ENCODE peak calls at places on chromosomes 13 and 19, in five cellular contexts. I is H9, B is IMR-90, Y is neuronal stem cell, H is mesendoderm. S is an unnamed sample.

GRCh38 chr19:55014714-55015113 is 23.4 kb downstream of the GP6 start:
- DNase-seq in I (no peak), B (no peak), Y (no peak), H (no peak), S (no peak)

GRCh38 chr19:3516675-3517207 is 10.6 kb downstream of the FZR1 start:
- DNase-seq in I (no peak), B (no peak), Y (no peak), H (no peak), S (no peak)

GRCh38 chr19:13019330-13019729 is 24.1 kb downstream of the NFIX start:
- DNase-seq in I (no peak), B (no peak), Y (no peak), H (no peak), S (no peak)

GRCh38 chr19:6064016-6064702 is 46.1 kb downstream of the RFX2 start:
- DNase-seq in I (no peak), B (no peak), Y (no peak), H (peak; percentile 83), S (peak; percentile 77)

GRCh38 chr13:43230989-43231388 is 207.6 kb downstream of the DNAJC15 start:
- DNase-seq in I (no peak), B (no peak), Y (no peak), H (no peak), S (no peak)

GRCh38 chr19:51552996-51553725 is 17.9 kb upstream of the ZNF175 start:
- DNase-seq in I (peak; percentile 91), B (peak; percentile 47), Y (peak; percentile 79), H (peak; percentile 90), S (peak; percentile 90)

GRCh38 chr19:53333071-53333465 is 481 bp upstream of the ZNF845 start:
- DNase-seq in I (peak; percentile 84), B (no peak), Y (no peak), H (peak; percentile 85), S (peak; percentile 93)

GRCh38 chr13:99215466-99215865 is 14.8 kb downstream of the UBAC2 start:
- DNase-seq in I (peak; percentile 43), B (no peak), Y (no peak), H (no peak), S (no peak)

GRCh38 chr19:48341006-48341405 is 15.7 kb downstream of the EMP3 start:
- DNase-seq in I (no peak), B (peak; percentile 61), Y (no peak), H (no peak), S (no peak)

GRCh38 chr13:73677041-73677589 is 457.1 kb downstream of the KLF12 start:
- DNase-seq in I (no peak), B (peak; percentile 71), Y (no peak), H (peak; percentile 69), S (no peak)

GRCh38 chr19:55255618-55256423 is 3.0 kb downstream of the PPP6R1 start:
- DNase-seq in I (no peak), B (peak; percentile 60), Y (no peak), H (no peak), S (peak; percentile 18)

GRCh38 chr19:14473915-14474578 is 1.1 kb downstream of the PTGER1 start:
- DNase-seq in I (no peak), B (no peak), Y (no peak), H (no peak), S (peak; percentile 71)

GRCh38 chr13:23632741-23633140 is 62.5 kb downstream of the TNFRSF19 start:
- DNase-seq in I (no peak), B (no peak), Y (no peak), H (no peak), S (no peak)

GRCh38 chr19:50967924-50968708 is 1.3 kb downstream of the KLK6 start:
- DNase-seq in I (peak; percentile 44), B (no peak), Y (no peak), H (no peak), S (no peak)

GRCh38 chr19:12766051-12766521 is 9.3 kb downstream of the HOOK2 start:
- DNase-seq in I (peak; percentile 89), B (peak; percentile 73), Y (no peak), H (no peak), S (peak; percentile 91)

GRCh38 chr19:12628040-12629022 is 17.6 kb downstream of the ZNF791 start:
- DNase-seq in I (no peak), B (peak; percentile 17), Y (no peak), H (peak; percentile 69), S (no peak)

GRCh38 chr19:3123956-3124355 is 11.9 kb upstream of the GNA15 start:
- DNase-seq in I (no peak), B (no peak), Y (no peak), H (no peak), S (no peak)

GRCh38 chr19:14370169-14370998 is 10.9 kb upstream of the ADGRE5 start:
- DNase-seq in I (no peak), B (no peak), Y (no peak), H (no peak), S (no peak)

GRCh38 chr19:16038196-16038695 is 38.0 kb upstream of the TPM4 start:
- DNase-seq in I (no peak), B (no peak), Y (no peak), H (no peak), S (no peak)

GRCh38 chr19:31354316-31354715 is 5.1 kb upstream of the TSHZ3 start:
- DNase-seq in I (peak; percentile 39), B (no peak), Y (no peak), H (no peak), S (no peak)

GRCh38 chr19:31352782-31353651 is 3.8 kb upstream of the TSHZ3 start:
- DNase-seq in I (peak; percentile 56), B (no peak), Y (no peak), H (peak; percentile 85), S (no peak)

GRCh38 chr19:31352296-31352781 is 3.1 kb upstream of the TSHZ3 start:
- DNase-seq in I (peak; percentile 55), B (no peak), Y (no peak), H (peak; percentile 70), S (no peak)

GRCh38 chr19:31354919-31355318 is 5.7 kb upstream of the TSHZ3 start:
- DNase-seq in I (no peak), B (no peak), Y (no peak), H (no peak), S (no peak)

GRCh38 chr19:31353826-31354225 is 4.6 kb upstream of the TSHZ3 start:
- DNase-seq in I (peak; percentile 70), B (no peak), Y (no peak), H (peak; percentile 72), S (no peak)
- H2AK5ac ChIP-seq in I (no peak overlapping the region), B (no peak overlapping the region), Y (peak overlapping the region; percentile 65), H (no peak overlapping the region), S (no peak overlapping the region)

GRCh38 chr13:52738719-52739467 is 727 bp downstream of the CNMD start:
- DNase-seq in I (peak; percentile 62), B (no peak), Y (peak; percentile 61), H (peak; percentile 62), S (peak; percentile 6)

GRCh38 chr13:52736891-52737290 is 2.7 kb downstream of the CNMD start:
- DNase-seq in I (no peak), B (no peak), Y (no peak), H (no peak), S (no peak)

GRCh38 chr13:52737900-52738299 is 1.7 kb downstream of the CNMD start:
- DNase-seq in I (no peak), B (no peak), Y (no peak), H (peak; percentile 17), S (no peak)

GRCh38 chr13:52739468-52740071 is at the start of gene CNMD:
- DNase-seq in I (peak; percentile 50), B (no peak), Y (no peak), H (peak; percentile 52), S (no peak)

DNA sequence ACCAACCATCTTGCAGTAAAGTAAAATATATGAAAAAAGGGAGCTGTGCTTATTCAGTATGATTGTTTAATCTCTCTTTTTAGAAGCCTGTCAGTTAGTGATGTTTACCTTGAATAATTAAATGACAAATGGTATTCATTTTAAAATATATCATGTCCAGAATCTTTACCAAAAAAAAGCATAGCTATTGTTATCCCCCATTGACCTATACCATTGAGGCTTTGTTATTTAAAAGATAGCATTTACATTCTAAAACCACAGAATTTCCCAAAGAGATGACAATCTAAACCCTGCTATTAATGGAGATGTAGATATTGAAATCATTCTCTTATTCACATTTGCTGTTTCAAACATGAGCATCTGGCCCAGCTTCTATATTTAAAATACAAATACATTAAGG is 2.2 kb downstream of the CNMD start:
- DNase-seq in I (no peak), B (no peak), Y (no peak), H (no peak), S (no peak)
- H4K8ac ChIP-seq in I (no peak overlapping the region), B (no peak overlapping the region), Y (no peak overlapping the region), H (no peak overlapping the region), S (no peak overlapping the region)

GRCh38 chr19:18850560-18851375 is 19.0 kb downstream of the UPF1 start:
- DNase-seq in I (no peak), B (no peak), Y (no peak), H (no peak), S (peak; percentile 34)
- H3K79me1 ChIP-seq in I (peaks cover 5% of the 10 kb centered on the region), B (peaks cover 34% of the 10 kb centered on the region), Y (peaks cover 20% of the 10 kb centered on the region), H (peaks cover 25% of the 10 kb centered on the region), S (peaks cover 6% of the 10 kb centered on the region)

DNA sequence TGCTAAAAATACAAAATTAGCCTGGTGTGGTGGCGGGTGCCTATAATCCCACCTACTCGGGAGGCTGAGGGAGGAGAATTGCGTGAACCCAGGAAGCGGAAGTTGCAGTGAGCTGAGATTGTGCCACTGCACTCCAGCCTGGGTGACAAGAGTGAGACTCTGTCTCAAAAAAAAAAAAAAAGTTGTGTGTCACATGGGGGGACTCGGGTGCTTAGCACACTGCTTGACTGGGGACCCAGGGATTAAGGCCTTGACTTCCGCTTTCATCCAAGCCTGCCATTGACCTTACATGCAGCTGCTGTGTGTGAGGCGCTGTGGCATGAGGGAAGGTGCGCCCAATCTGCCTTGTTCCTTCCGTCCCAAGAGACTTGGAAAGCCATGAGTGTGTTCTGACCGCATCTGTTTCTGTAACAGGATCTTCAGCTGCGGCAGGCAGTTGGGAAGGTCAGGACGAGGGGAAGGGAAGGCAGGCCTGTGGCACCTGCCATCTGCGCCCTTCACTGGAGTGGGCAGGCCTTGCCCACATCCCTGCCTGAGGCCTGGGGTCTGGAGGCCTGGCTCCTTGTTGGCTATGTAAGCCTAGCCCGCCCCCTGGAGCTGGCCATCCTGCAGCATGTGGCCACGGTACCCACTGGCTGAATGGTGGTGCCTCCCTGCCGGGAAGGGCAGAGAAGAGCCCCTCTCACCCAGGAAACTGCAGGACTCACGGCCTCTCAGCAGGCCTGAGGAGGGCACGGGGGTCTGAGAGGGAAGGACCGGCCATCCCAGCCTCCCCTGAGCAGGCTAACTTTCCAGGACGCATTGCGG is 23.0 kb downstream of the PPP1R37 start:
- DNase-seq in I (no peak), B (no peak), Y (no peak), H (no peak), S (no peak)
- H2AK5ac ChIP-seq in I (no peak overlapping the region), B (no peak overlapping the region), Y (no peak overlapping the region), H (no peak overlapping the region), S (no peak overlapping the region)

GRCh38 chr19:19119325-19120237 is 18.7 kb downstream of the TMEM161A start:
- DNase-seq in I (no peak), B (no peak), Y (no peak), H (no peak), S (no peak)
- H4K8ac ChIP-seq in I (no peak overlapping the region), B (no peak overlapping the region), Y (no peak overlapping the region), H (no peak overlapping the region), S (peak overlapping the region; percentile 1)

GRCh38 chr13:67084066-67084465 is 146.1 kb downstream of the PCDH9 start:
- DNase-seq in I (no peak), B (no peak), Y (no peak), H (no peak), S (no peak)
- H3K79me1 ChIP-seq in I (no peaks in the 10 kb centered on the region), B (no peaks in the 10 kb centered on the region), Y (no peaks in the 10 kb centered on the region), H (no peaks in the 10 kb centered on the region), S (no peaks in the 10 kb centered on the region)